ENCODE peak calls at places on chromosomes 16 and 17, in seven cellular contexts. P is osteoblast, O is BE2C, L is HepG2, A is DND-41, C is psoas muscle, D is thoracic aorta. Q is an unnamed sample. For H3K9me3, the result is how much of the 10 kb centered on the place peaks cover.

GRCh38 chr16:14302031-14302398 is 230.9 kb downstream of the MRTFB start:
- DNase-seq in P (peak), O (peak), L (peak), C (peak), A (peak), D (no peak), Q (no peak)

GRCh38 chr17:50328926-50329325 is 17.0 kb upstream of the XYLT2 start:
- DNase-seq in A (no peak), D (no peak), C (no peak), P (no peak), O (no peak), L (no peak), Q (no peak)

GRCh38 chr17:69159418-69159817 is 17.7 kb upstream of the ABCA6 start:
- DNase-seq in L (no peak), P (no peak), D (no peak), C (no peak), A (no peak), O (no peak), Q (no peak)

GRCh38 chr16:58507963-58508670 is 7.2 kb upstream of the SETD6 start:
- DNase-seq in A (no peak), P (no peak), D (no peak), C (no peak), L (no peak), O (no peak), Q (no peak)

GRCh38 chr17:40602445-40603443 is 37.5 kb upstream of the CCR7 start:
- DNase-seq in A (no peak), P (no peak), L (no peak), D (no peak), O (no peak), C (no peak), Q (peak)

GRCh38 chr17:3993493-3994220 is 29.4 kb upstream of the ATP2A3 start:
- DNase-seq in P (peak), C (no peak), L (no peak), A (no peak), D (no peak), O (no peak), Q (no peak)

GRCh38 chr17:7707446-7707845 is 2.4 kb downstream of the EFNB3 start:
- DNase-seq in P (no peak), O (no peak), A (no peak), D (no peak), L (no peak), C (no peak), Q (no peak)

GRCh38 chr16:31711344-31711845 is 162.2 kb upstream of the ZNF267 start:
- DNase-seq in D (no peak), C (no peak), L (no peak), O (no peak), P (peak), A (no peak), Q (no peak)

GRCh38 chr16:66604376-66605176 is at the start of gene CMTM3:
- DNase-seq in C (peak), O (peak), A (peak), P (peak), D (no peak), L (peak), Q (peak)

GRCh38 chr16:3317315-3317999 is 12.2 kb downstream of the ZNF75A start:
- DNase-seq in A (no peak), D (no peak), L (no peak), P (no peak), C (no peak), O (no peak), Q (no peak)

GRCh38 chr16:3306078-3306477 is 781 bp downstream of the ZNF75A start:
- DNase-seq in O (no peak), P (no peak), A (no peak), D (no peak), C (no peak), L (no peak), Q (no peak)

DNA sequence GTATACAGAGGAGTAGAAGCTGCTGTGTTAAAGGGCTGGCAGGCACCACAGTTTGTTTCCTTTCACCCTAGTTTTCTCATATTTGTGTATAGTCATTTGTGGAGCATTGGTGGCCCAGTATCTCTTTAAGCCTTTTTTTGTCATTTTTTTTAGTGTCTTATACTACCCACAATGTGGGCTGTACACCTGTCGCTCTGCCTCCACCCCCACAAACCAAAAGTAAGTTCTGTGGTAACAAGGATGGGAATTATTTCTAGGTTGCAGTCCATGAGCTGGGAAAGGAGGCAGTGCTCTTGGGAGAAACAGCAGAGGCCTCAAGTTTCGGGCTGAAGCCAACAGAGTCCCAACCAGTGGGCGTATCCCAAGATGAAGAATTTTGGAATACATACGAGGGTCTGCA is 6.2 kb downstream of the ZNF75A start:
- DNase-seq in D (no peak), A (no peak), L (no peak), P (no peak), C (no peak), O (no peak), Q (no peak)
- H3K9me3 ChIP-seq in D (half or more), A (under half), L (under half), P (under half), C (half or more), O (under half), Q (under half)

GRCh38 chr16:35574011-35574410 is 2114.6 kb downstream of the TP53TG3F start:
- DNase-seq in A (no peak), P (no peak), D (no peak), C (no peak), L (no peak), O (no peak), Q (no peak)
- H3K9me3 ChIP-seq in A (under half), P (under half), D (under half), C (under half), L (half or more), O (under half), Q (under half)

DNA sequence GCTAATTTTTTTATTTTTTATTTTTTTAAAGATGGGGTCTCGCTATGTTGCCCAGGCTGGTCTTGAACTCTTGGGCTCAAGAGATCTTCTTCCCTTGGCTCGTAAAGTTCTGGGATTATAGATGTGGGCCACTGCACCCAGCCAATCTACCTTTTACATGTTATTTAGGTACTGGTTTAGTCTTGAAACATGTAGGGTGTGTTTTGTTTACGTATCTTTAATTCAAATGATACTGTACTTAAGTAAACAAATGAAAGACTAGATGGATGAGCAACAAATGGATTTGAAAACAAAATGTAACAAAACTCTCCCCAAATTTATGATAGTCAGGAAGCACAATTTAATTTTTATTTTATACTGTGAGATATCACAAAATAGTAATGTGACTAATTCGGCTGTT is 207.7 kb downstream of the LGALS9B start:
- DNase-seq in A (no peak), L (no peak), D (no peak), C (no peak), P (no peak), O (no peak), Q (no peak)
- H3K9me3 ChIP-seq in A (under half), L (under half), D (under half), C (under half), P (under half), O (under half), Q (under half)

DNA sequence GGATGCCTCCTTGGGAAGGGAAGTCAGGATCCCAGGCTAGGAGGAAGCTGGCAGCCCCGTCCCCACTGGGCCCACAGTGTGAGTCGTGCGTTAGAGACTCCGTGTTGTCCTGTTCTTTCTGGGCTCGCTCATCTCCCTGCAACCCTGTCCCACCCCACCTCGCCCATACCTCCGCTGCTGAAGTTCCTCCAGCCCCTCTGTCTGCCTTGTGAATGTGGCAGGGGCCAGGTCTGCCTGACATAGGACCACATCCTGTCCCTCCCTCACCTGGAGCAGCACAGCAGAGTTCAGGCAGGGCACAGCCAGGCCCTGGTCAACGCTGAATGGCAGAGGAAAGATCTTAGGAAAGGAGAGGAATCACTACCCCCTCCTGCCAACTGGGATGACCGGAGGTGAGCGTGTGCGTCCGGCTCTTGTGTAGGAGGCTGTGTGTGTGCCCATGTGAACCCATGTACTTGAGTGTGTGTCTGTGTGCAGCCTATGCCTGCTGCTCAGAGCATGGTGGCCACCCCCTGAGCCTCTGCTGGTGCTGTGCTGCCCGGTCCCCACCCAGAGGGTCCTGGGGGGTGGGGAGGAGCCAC is 12.8 kb downstream of the KCNJ18 start:
- DNase-seq in L (no peak), P (peak), C (no peak), O (no peak), D (no peak), A (no peak), Q (no peak)
- H3K9me3 ChIP-seq in L (under half), P (under half), C (under half), O (under half), D (under half), A (under half), Q (under half)

GRCh38 chr17:2636169-2636930 is 42.9 kb downstream of the PAFAH1B1 start:
- DNase-seq in P (peak), C (no peak), O (no peak), A (no peak), D (no peak), L (no peak), Q (no peak)
- H3K9me3 ChIP-seq in P (under half), C (under half), O (under half), A (under half), D (under half), L (under half), Q (under half)

Q was measured in T-helper 17 cell.